ENCODE peak calls at places on chromosome 19, in six cellular contexts. One of them, this sample, is unnamed.

GRCh38 chr19:57106646-57107235 is 13.0 kb upstream of the USP29 start:
- DNase-seq in SK-N-SH: peak
- DNase-seq in fibroblast of lung: no peak
- DNase-seq in progenitor cell of endocrine pancreas: no peak
- DNase-seq in CD8-positive, alpha-beta T cell: no peak
- DNase-seq in PC-3: no peak
- DNase-seq in this sample: no peak

GRCh38 chr19:48510421-48511268 is 990 bp downstream of the LMTK3 start:
- DNase-seq in SK-N-SH: peak
- DNase-seq in fibroblast of lung: peak
- DNase-seq in progenitor cell of endocrine pancreas: peak
- DNase-seq in CD8-positive, alpha-beta T cell: peak
- DNase-seq in PC-3: peak
- DNase-seq in this sample: peak

GRCh38 chr19:46416077-46416709 is 2.8 kb upstream of the CCDC8 start:
- DNase-seq in SK-N-SH: peak
- DNase-seq in fibroblast of lung: peak
- DNase-seq in progenitor cell of endocrine pancreas: peak
- DNase-seq in CD8-positive, alpha-beta T cell: no peak
- DNase-seq in PC-3: peak
- DNase-seq in this sample: peak

GRCh38 chr19:41298327-41298964 is 11.5 kb upstream of the CCDC97 start:
- DNase-seq in SK-N-SH: no peak
- DNase-seq in fibroblast of lung: peak
- DNase-seq in progenitor cell of endocrine pancreas: no peak
- DNase-seq in CD8-positive, alpha-beta T cell: no peak
- DNase-seq in PC-3: no peak
- DNase-seq in this sample: peak

GRCh38 chr19:43625918-43626579 is 6.6 kb upstream of the ZNF428 start:
- DNase-seq in SK-N-SH: peak
- DNase-seq in fibroblast of lung: peak
- DNase-seq in progenitor cell of endocrine pancreas: no peak
- DNase-seq in CD8-positive, alpha-beta T cell: no peak
- DNase-seq in PC-3: no peak
- DNase-seq in this sample: no peak

GRCh38 chr19:7294571-7295212 is 478 bp upstream of the INSR start:
- DNase-seq in SK-N-SH: peak
- DNase-seq in fibroblast of lung: peak
- DNase-seq in progenitor cell of endocrine pancreas: peak
- DNase-seq in CD8-positive, alpha-beta T cell: no peak
- DNase-seq in PC-3: peak
- DNase-seq in this sample: no peak

GRCh38 chr19:10812902-10813404 is 23.1 kb downstream of the TMED1 start:
- DNase-seq in SK-N-SH: no peak
- DNase-seq in fibroblast of lung: peak
- DNase-seq in progenitor cell of endocrine pancreas: no peak
- DNase-seq in CD8-positive, alpha-beta T cell: no peak
- DNase-seq in PC-3: peak
- DNase-seq in this sample: peak

GRCh38 chr19:44741841-44742352 is 6.6 kb upstream of the BCL3 start:
- DNase-seq in SK-N-SH: peak
- DNase-seq in fibroblast of lung: peak
- DNase-seq in progenitor cell of endocrine pancreas: no peak
- DNase-seq in CD8-positive, alpha-beta T cell: no peak
- DNase-seq in PC-3: peak
- DNase-seq in this sample: peak

GRCh38 chr19:51368366-51369282 is at the start of gene CLDND2:
- DNase-seq in SK-N-SH: no peak
- DNase-seq in fibroblast of lung: no peak
- DNase-seq in progenitor cell of endocrine pancreas: no peak
- DNase-seq in CD8-positive, alpha-beta T cell: no peak
- DNase-seq in PC-3: no peak
- DNase-seq in this sample: no peak

GRCh38 chr19:37763488-37763887 is 15.9 kb downstream of the ZNF573 start:
- DNase-seq in SK-N-SH: no peak
- DNase-seq in fibroblast of lung: no peak
- DNase-seq in progenitor cell of endocrine pancreas: no peak
- DNase-seq in CD8-positive, alpha-beta T cell: no peak
- DNase-seq in PC-3: peak
- DNase-seq in this sample: no peak

GRCh38 chr19:16367269-16367683 is 42.6 kb downstream of the KLF2 start:
- DNase-seq in SK-N-SH: no peak
- DNase-seq in fibroblast of lung: no peak
- DNase-seq in progenitor cell of endocrine pancreas: no peak
- DNase-seq in CD8-positive, alpha-beta T cell: peak
- DNase-seq in PC-3: no peak
- DNase-seq in this sample: no peak

GRCh38 chr19:29779921-29780320 is 31.9 kb upstream of the CCNE1 start:
- DNase-seq in SK-N-SH: no peak
- DNase-seq in fibroblast of lung: no peak
- DNase-seq in progenitor cell of endocrine pancreas: no peak
- DNase-seq in CD8-positive, alpha-beta T cell: no peak
- DNase-seq in PC-3: no peak
- DNase-seq in this sample: no peak
- TF ChIP-seq CTCF in SK-N-SH: no peak
- TF ChIP-seq CTCF in fibroblast of lung: no peak
- TF ChIP-seq CTCF in progenitor cell of endocrine pancreas: peak
- TF ChIP-seq CTCF in CD8-positive, alpha-beta T cell: no peak
- TF ChIP-seq CTCF in PC-3: no peak
- TF ChIP-seq CTCF in this sample: no peak

DNA sequence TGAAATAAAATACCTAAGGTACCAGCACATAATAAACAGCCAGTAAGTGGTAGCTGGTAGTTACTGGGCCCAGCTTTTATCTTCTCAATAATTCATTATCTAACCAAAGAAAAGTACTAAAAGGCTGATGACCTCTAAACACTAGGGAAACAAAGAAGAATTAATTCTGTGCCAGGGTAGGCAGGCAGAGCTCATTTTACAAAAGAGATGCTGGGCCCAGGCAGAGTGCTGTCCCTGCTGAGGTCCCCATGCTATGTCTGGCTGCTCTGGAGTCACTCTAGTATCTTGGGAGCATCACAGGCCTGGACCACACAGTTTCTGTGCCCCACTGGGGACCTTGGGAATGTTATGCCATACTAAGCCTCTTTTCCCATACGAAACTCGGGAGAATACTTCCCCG is 18.2 kb downstream of the ZNF507 start:
- DNase-seq in SK-N-SH: no peak
- DNase-seq in fibroblast of lung: no peak
- DNase-seq in progenitor cell of endocrine pancreas: no peak
- DNase-seq in CD8-positive, alpha-beta T cell: no peak
- DNase-seq in PC-3: no peak
- DNase-seq in this sample: no peak
- TF ChIP-seq CTCF in SK-N-SH: no peak
- TF ChIP-seq CTCF in fibroblast of lung: no peak
- TF ChIP-seq CTCF in progenitor cell of endocrine pancreas: no peak
- TF ChIP-seq CTCF in CD8-positive, alpha-beta T cell: no peak
- TF ChIP-seq CTCF in PC-3: no peak
- TF ChIP-seq CTCF in this sample: no peak

GRCh38 chr19:39924389-39924788 is 10.0 kb downstream of the FCGBP start:
- DNase-seq in SK-N-SH: no peak
- DNase-seq in fibroblast of lung: no peak
- DNase-seq in progenitor cell of endocrine pancreas: no peak
- DNase-seq in CD8-positive, alpha-beta T cell: no peak
- DNase-seq in PC-3: no peak
- DNase-seq in this sample: no peak
- TF ChIP-seq CTCF in SK-N-SH: no peak
- TF ChIP-seq CTCF in fibroblast of lung: no peak
- TF ChIP-seq CTCF in progenitor cell of endocrine pancreas: no peak
- TF ChIP-seq CTCF in CD8-positive, alpha-beta T cell: no peak
- TF ChIP-seq CTCF in PC-3: no peak
- TF ChIP-seq CTCF in this sample: no peak

GRCh38 chr19:2665103-2665502 is 37.4 kb downstream of the GNG7 start:
- DNase-seq in SK-N-SH: no peak
- DNase-seq in fibroblast of lung: no peak
- DNase-seq in progenitor cell of endocrine pancreas: no peak
- DNase-seq in CD8-positive, alpha-beta T cell: no peak
- DNase-seq in PC-3: no peak
- DNase-seq in this sample: no peak

GRCh38 chr19:2666344-2666994 is 36.0 kb downstream of the GNG7 start:
- DNase-seq in SK-N-SH: no peak
- DNase-seq in fibroblast of lung: no peak
- DNase-seq in progenitor cell of endocrine pancreas: no peak
- DNase-seq in CD8-positive, alpha-beta T cell: no peak
- DNase-seq in PC-3: no peak
- DNase-seq in this sample: no peak

GRCh38 chr19:2659856-2660432 is 42.5 kb downstream of the GNG7 start:
- DNase-seq in SK-N-SH: no peak
- DNase-seq in fibroblast of lung: no peak
- DNase-seq in progenitor cell of endocrine pancreas: no peak
- DNase-seq in CD8-positive, alpha-beta T cell: no peak
- DNase-seq in PC-3: no peak
- DNase-seq in this sample: no peak

GRCh38 chr19:2663920-2664571 is 38.4 kb downstream of the GNG7 start:
- DNase-seq in SK-N-SH: peak
- DNase-seq in fibroblast of lung: no peak
- DNase-seq in progenitor cell of endocrine pancreas: no peak
- DNase-seq in CD8-positive, alpha-beta T cell: no peak
- DNase-seq in PC-3: no peak
- DNase-seq in this sample: no peak

GRCh38 chr19:2661615-2662014 is 40.9 kb downstream of the GNG7 start:
- DNase-seq in SK-N-SH: no peak
- DNase-seq in fibroblast of lung: no peak
- DNase-seq in progenitor cell of endocrine pancreas: no peak
- DNase-seq in CD8-positive, alpha-beta T cell: no peak
- DNase-seq in PC-3: peak
- DNase-seq in this sample: no peak
- TF ChIP-seq CTCF in SK-N-SH: peak
- TF ChIP-seq CTCF in fibroblast of lung: peak
- TF ChIP-seq CTCF in progenitor cell of endocrine pancreas: peak
- TF ChIP-seq CTCF in CD8-positive, alpha-beta T cell: no peak
- TF ChIP-seq CTCF in PC-3: peak
- TF ChIP-seq CTCF in this sample: no peak

GRCh38 chr19:35716985-35717664 is 678 bp upstream of the KMT2B start:
- DNase-seq in SK-N-SH: peak
- DNase-seq in fibroblast of lung: peak
- DNase-seq in progenitor cell of endocrine pancreas: peak
- DNase-seq in CD8-positive, alpha-beta T cell: peak
- DNase-seq in PC-3: peak
- DNase-seq in this sample: peak
- TF ChIP-seq CTCF in SK-N-SH: peak
- TF ChIP-seq CTCF in fibroblast of lung: peak
- TF ChIP-seq CTCF in progenitor cell of endocrine pancreas: peak
- TF ChIP-seq CTCF in CD8-positive, alpha-beta T cell: peak
- TF ChIP-seq CTCF in PC-3: peak
- TF ChIP-seq CTCF in this sample: peak

DNA sequence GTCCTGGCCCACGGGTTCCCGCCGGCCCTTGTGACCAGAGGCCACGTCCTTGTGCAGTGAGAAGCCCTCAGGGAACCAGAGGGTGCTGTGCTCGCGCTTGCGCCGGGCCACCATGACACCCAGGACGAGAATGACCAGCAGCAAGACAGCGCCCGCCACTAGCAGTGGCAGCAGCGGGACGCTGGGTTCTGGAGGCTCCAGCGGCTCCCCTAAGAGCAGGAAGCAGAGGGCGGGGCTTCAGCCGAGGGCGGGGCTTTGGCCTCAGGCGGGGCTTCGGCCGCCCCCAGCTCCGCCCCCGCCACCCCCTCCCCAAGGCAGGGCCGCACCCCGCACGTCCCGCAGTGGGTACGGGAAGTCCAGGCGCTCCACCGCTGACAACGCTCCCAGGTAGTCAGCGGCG is 30.4 kb downstream of the NOTCH3 start:
- DNase-seq in SK-N-SH: no peak
- DNase-seq in fibroblast of lung: no peak
- DNase-seq in progenitor cell of endocrine pancreas: no peak
- DNase-seq in CD8-positive, alpha-beta T cell: no peak
- DNase-seq in PC-3: no peak
- DNase-seq in this sample: no peak
- TF ChIP-seq CTCF in SK-N-SH: no peak
- TF ChIP-seq CTCF in fibroblast of lung: no peak
- TF ChIP-seq CTCF in progenitor cell of endocrine pancreas: no peak
- TF ChIP-seq CTCF in CD8-positive, alpha-beta T cell: no peak
- TF ChIP-seq CTCF in PC-3: no peak
- TF ChIP-seq CTCF in this sample: no peak